ENCODE peak calls at places on chromosomes 1 and 21, in eight cellular contexts. E, G, X, J, C, I, Q and O are unnamed samples.

GRCh38 chr21:24353492-24353891 is 1253.8 kb downstream of the MRPL39 start:
- DNase-seq in E (no peak), G (no peak), X (no peak), J (no peak), C (no peak), I (no peak), Q (no peak), O (no peak)

GRCh38 chr1:151347523-151348246 is 633 bp upstream of the RFX5 start:
- DNase-seq in E (no peak), G (no peak), X (no peak), J (no peak), C (no peak), I (no peak), Q (no peak), O (no peak)

GRCh38 chr21:42258885-42259407 is 40.0 kb downstream of the ABCG1 start:
- DNase-seq in E (no peak), G (no peak), X (no peak), J (no peak), C (no peak), I (no peak), Q (no peak), O (peak; percentile 55)

GRCh38 chr1:31376374-31377134 is 3.7 kb upstream of the FABP3 start:
- DNase-seq in E (no peak), G (peak; percentile 84), X (no peak), J (no peak), C (no peak), I (no peak), Q (no peak), O (no peak)

GRCh38 chr1:40004857-40005256 is 35.7 kb upstream of the CAP1 start:
- DNase-seq in E (no peak), G (no peak), X (no peak), J (no peak), C (no peak), I (no peak), Q (no peak), O (no peak)

GRCh38 chr1:3541930-3542329 is 69.4 kb downstream of the MEGF6 start:
- DNase-seq in E (no peak), G (peak; percentile 29), X (no peak), J (no peak), C (no peak), I (no peak), Q (no peak), O (peak; percentile 47)

GRCh38 chr1:244054924-244055263 is 3.8 kb downstream of the ZBTB18 start:
- DNase-seq in E (no peak), G (no peak), X (peak; percentile 80), J (no peak), C (no peak), I (no peak), Q (no peak), O (no peak)

GRCh38 chr1:29811727-29812396 is 575.5 kb downstream of the PTPRU start:
- DNase-seq in E (peak; percentile 38), G (no peak), X (peak; percentile 47), J (no peak), C (no peak), I (no peak), Q (no peak), O (no peak)

GRCh38 chr1:232291258-232291657 is 338.7 kb downstream of the SIPA1L2 start:
- DNase-seq in E (no peak), G (peak; percentile 86), X (no peak), J (no peak), C (no peak), I (peak; percentile 74), Q (peak; percentile 61), O (peak; percentile 32)

GRCh38 chr1:209354111-209354839 is 229.2 kb upstream of the CAMK1G start:
- DNase-seq in E (peak; percentile 74), G (peak; percentile 95), X (no peak), J (peak; percentile 4), C (peak; percentile 56), I (peak; percentile 79), Q (peak; percentile 67), O (peak; percentile 68)

GRCh38 chr1:156483397-156483796 is 17.2 kb downstream of the MEF2D start:
- DNase-seq in E (no peak), G (no peak), X (no peak), J (no peak), C (no peak), I (no peak), Q (no peak), O (no peak)